ENCODE peak calls at places on chromosomes 16 and 17, in six cellular contexts. H is epithelial cell of prostate; Y is C1 segment of cervical spinal cord; M is activated T-helper 1 cell treated with anti-CD3 and anti-CD28 coated beads, Interleukin-2, amount 50 U/mL, for 16 hours; R is frontal cortex; X is GM23248. C is an unnamed sample.

GRCh38 chr17:63974594-63975192 is 2.0 kb upstream of the SCN4A start:
- DNase-seq in R (no peak), X (peak), H (no peak), M (no peak), Y (no peak), C (no peak)

GRCh38 chr17:72778161-72779151 is 314.0 kb downstream of the SLC39A11 start:
- DNase-seq in Y (no peak), X (no peak), H (no peak), M (no peak), R (no peak), C (no peak)

GRCh38 chr16:82584553-82585152 is 42.1 kb upstream of the CDH13 start:
- DNase-seq in H (no peak), Y (no peak), X (peak), M (no peak), R (no peak), C (no peak)

GRCh38 chr17:45320349-45320930 is 3.6 kb upstream of the MAP3K14 start:
- DNase-seq in Y (no peak), M (no peak), H (no peak), X (peak), R (no peak), C (no peak)

GRCh38 chr17:1039511-1040215 is 42.7 kb downstream of the TIMM22 start:
- DNase-seq in R (peak), H (no peak), M (no peak), Y (no peak), X (no peak), C (peak)

GRCh38 chr16:81137012-81137335 is 40.8 kb upstream of the GCSH start:
- DNase-seq in X (peak), Y (no peak), M (no peak), H (no peak), R (no peak), C (peak)

GRCh38 chr17:8803531-8804416 is 4.6 kb upstream of the MFSD6L start:
- DNase-seq in M (no peak), R (no peak), H (no peak), Y (no peak), X (no peak), C (no peak)

GRCh38 chr17:69574257-69575197 is 160.0 kb downstream of the MAP2K6 start:
- DNase-seq in X (peak), R (no peak), H (no peak), M (no peak), Y (no peak), C (no peak)

GRCh38 chr16:19291459-19291858 is 5.9 kb downstream of the CLEC19A start:
- DNase-seq in M (no peak), H (no peak), Y (no peak), R (no peak), X (peak), C (no peak)